ENCODE peak calls at places on chromosomes 13 and 19, in nine cellular contexts. One of them, this sample, is unnamed.
A peak's percentile ranks its signal among the peaks of the same experiment; 100 is the strongest.

GRCh38 chr19:58439576-58440554 is at the start of gene ZNF132:
- DNase-seq in testis: peak; percentile 100
- DNase-seq in cardiac muscle cell: no peak
- DNase-seq in H9: peak; percentile 74
- DNase-seq in heart right ventricle: peak; percentile 92
- DNase-seq in psoas muscle: peak; percentile 97
- DNase-seq in tibial artery: peak; percentile 99
- DNase-seq in mammary epithelial cell: peak; percentile 98
- DNase-seq in colonic mucosa: peak; percentile 97
- DNase-seq in this sample: peak; percentile 97

GRCh38 chr19:28456264-28456663 is 756.7 kb downstream of the UQCRFS1 start:
- DNase-seq in testis: no peak
- DNase-seq in cardiac muscle cell: no peak
- DNase-seq in H9: no peak
- DNase-seq in heart right ventricle: no peak
- DNase-seq in psoas muscle: no peak
- DNase-seq in tibial artery: no peak
- DNase-seq in mammary epithelial cell: no peak
- DNase-seq in colonic mucosa: no peak
- DNase-seq in this sample: no peak

GRCh38 chr13:99285432-99286182 is 21.6 kb downstream of the GPR183 start:
- DNase-seq in testis: peak; percentile 75
- DNase-seq in cardiac muscle cell: peak; percentile 39
- DNase-seq in H9: no peak
- DNase-seq in heart right ventricle: no peak
- DNase-seq in psoas muscle: no peak
- DNase-seq in tibial artery: no peak
- DNase-seq in mammary epithelial cell: no peak
- DNase-seq in colonic mucosa: peak; percentile 45
- DNase-seq in this sample: no peak

GRCh38 chr13:75705395-75705794 is 69.3 kb downstream of the LMO7 start:
- DNase-seq in testis: no peak
- DNase-seq in cardiac muscle cell: no peak
- DNase-seq in H9: no peak
- DNase-seq in heart right ventricle: no peak
- DNase-seq in psoas muscle: no peak
- DNase-seq in tibial artery: no peak
- DNase-seq in mammary epithelial cell: peak; percentile 92
- DNase-seq in colonic mucosa: no peak
- DNase-seq in this sample: no peak

GRCh38 chr13:113616281-113616906 is 31.8 kb downstream of the TFDP1 start:
- DNase-seq in testis: no peak
- DNase-seq in cardiac muscle cell: no peak
- DNase-seq in H9: no peak
- DNase-seq in heart right ventricle: no peak
- DNase-seq in psoas muscle: no peak
- DNase-seq in tibial artery: no peak
- DNase-seq in mammary epithelial cell: no peak
- DNase-seq in colonic mucosa: no peak
- DNase-seq in this sample: no peak

GRCh38 chr13:33224191-33224590 is 61.4 kb downstream of the STARD13 start:
- DNase-seq in testis: no peak
- DNase-seq in cardiac muscle cell: no peak
- DNase-seq in H9: no peak
- DNase-seq in heart right ventricle: no peak
- DNase-seq in psoas muscle: no peak
- DNase-seq in tibial artery: no peak
- DNase-seq in mammary epithelial cell: no peak
- DNase-seq in colonic mucosa: no peak
- DNase-seq in this sample: no peak

GRCh38 chr19:31348416-31349159 is 648 bp downstream of the TSHZ3 start:
- DNase-seq in testis: peak; percentile 38
- DNase-seq in cardiac muscle cell: peak; percentile 34
- DNase-seq in H9: no peak
- DNase-seq in heart right ventricle: peak; percentile 36
- DNase-seq in psoas muscle: no peak
- DNase-seq in tibial artery: peak; percentile 43
- DNase-seq in mammary epithelial cell: peak; percentile 69
- DNase-seq in colonic mucosa: no peak
- DNase-seq in this sample: no peak

GRCh38 chr19:14614099-14614412 is 31.2 kb downstream of the CLEC17A start:
- DNase-seq in testis: no peak
- DNase-seq in cardiac muscle cell: no peak
- DNase-seq in H9: no peak
- DNase-seq in heart right ventricle: no peak
- DNase-seq in psoas muscle: no peak
- DNase-seq in tibial artery: no peak
- DNase-seq in mammary epithelial cell: no peak
- DNase-seq in colonic mucosa: no peak
- DNase-seq in this sample: peak; percentile 29

GRCh38 chr13:90400372-90400771 is 947.1 kb upstream of the MIR17HG start:
- DNase-seq in testis: no peak
- DNase-seq in cardiac muscle cell: no peak
- DNase-seq in H9: no peak
- DNase-seq in heart right ventricle: no peak
- DNase-seq in psoas muscle: no peak
- DNase-seq in tibial artery: no peak
- DNase-seq in mammary epithelial cell: no peak
- DNase-seq in colonic mucosa: no peak
- DNase-seq in this sample: no peak

GRCh38 chr19:10036601-10037071 is 23.4 kb downstream of the RDH8 start:
- DNase-seq in testis: no peak
- DNase-seq in cardiac muscle cell: no peak
- DNase-seq in H9: no peak
- DNase-seq in heart right ventricle: no peak
- DNase-seq in psoas muscle: no peak
- DNase-seq in tibial artery: no peak
- DNase-seq in mammary epithelial cell: no peak
- DNase-seq in colonic mucosa: peak; percentile 38
- DNase-seq in this sample: no peak

GRCh38 chr19:18610556-18611326 is 1.9 kb upstream of the TMEM59L start:
- DNase-seq in testis: no peak
- DNase-seq in cardiac muscle cell: no peak
- DNase-seq in H9: peak; percentile 68
- DNase-seq in heart right ventricle: no peak
- DNase-seq in psoas muscle: no peak
- DNase-seq in tibial artery: no peak
- DNase-seq in mammary epithelial cell: no peak
- DNase-seq in colonic mucosa: no peak
- DNase-seq in this sample: no peak
- H3K4me1 ChIP-seq in testis: peaks cover 16% of the 10 kb centered on the region
- H3K4me1 ChIP-seq in cardiac muscle cell: peaks cover 15% of the 10 kb centered on the region
- H3K4me1 ChIP-seq in H9: peaks cover 17% of the 10 kb centered on the region
- H3K4me1 ChIP-seq in heart right ventricle: peaks cover 42% of the 10 kb centered on the region
- H3K4me1 ChIP-seq in psoas muscle: peaks cover 21% of the 10 kb centered on the region
- H3K4me1 ChIP-seq in tibial artery: no peaks in the 10 kb centered on the region
- H3K4me1 ChIP-seq in mammary epithelial cell: peaks cover 23% of the 10 kb centered on the region
- H3K4me1 ChIP-seq in colonic mucosa: no peaks in the 10 kb centered on the region
- H3K4me1 ChIP-seq in this sample: peaks cover 15% of the 10 kb centered on the region

GRCh38 chr19:19106061-19106551 is 32.2 kb downstream of the TMEM161A start:
- DNase-seq in testis: no peak
- DNase-seq in cardiac muscle cell: peak; percentile 21
- DNase-seq in H9: peak; percentile 77
- DNase-seq in heart right ventricle: no peak
- DNase-seq in psoas muscle: no peak
- DNase-seq in tibial artery: no peak
- DNase-seq in mammary epithelial cell: no peak
- DNase-seq in colonic mucosa: peak; percentile 39
- DNase-seq in this sample: no peak
- TF ChIP-seq CTCF in testis: no peak
- TF ChIP-seq CTCF in cardiac muscle cell: no peak
- TF ChIP-seq CTCF in H9: no peak
- TF ChIP-seq CTCF in heart right ventricle: no peak
- TF ChIP-seq CTCF in psoas muscle: no peak
- TF ChIP-seq CTCF in tibial artery: no peak
- TF ChIP-seq CTCF in mammary epithelial cell: no peak
- TF ChIP-seq CTCF in colonic mucosa: no peak
- TF ChIP-seq CTCF in this sample: no peak

DNA sequence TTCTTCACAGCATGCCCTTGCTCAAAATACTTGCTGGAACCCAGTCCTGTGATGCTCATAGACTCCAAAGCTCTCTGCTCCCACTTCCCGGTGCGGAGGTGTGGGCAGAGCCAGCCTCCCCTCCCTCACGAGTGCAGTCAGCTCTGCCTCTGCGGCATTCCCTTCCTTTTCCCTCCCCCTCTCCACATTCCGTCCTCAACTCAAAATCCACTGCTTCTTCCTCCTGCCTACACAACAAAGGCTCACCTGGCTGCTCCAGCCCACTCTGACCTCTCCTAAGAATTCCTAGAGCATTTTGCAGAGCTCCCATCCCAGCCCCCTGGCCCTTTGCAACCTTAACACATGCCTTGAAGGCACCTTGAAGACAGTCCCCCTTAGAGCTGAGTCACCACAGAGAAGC is 527.9 kb downstream of the MYO16 start:
- DNase-seq in testis: no peak
- DNase-seq in cardiac muscle cell: no peak
- DNase-seq in H9: peak; percentile 50
- DNase-seq in heart right ventricle: no peak
- DNase-seq in psoas muscle: no peak
- DNase-seq in tibial artery: no peak
- DNase-seq in mammary epithelial cell: peak; percentile 8
- DNase-seq in colonic mucosa: no peak
- DNase-seq in this sample: no peak
- H3K4me1 ChIP-seq in testis: no peaks in the 10 kb centered on the region
- H3K4me1 ChIP-seq in cardiac muscle cell: no peaks in the 10 kb centered on the region
- H3K4me1 ChIP-seq in H9: no peaks in the 10 kb centered on the region
- H3K4me1 ChIP-seq in heart right ventricle: peaks cover 4% of the 10 kb centered on the region
- H3K4me1 ChIP-seq in psoas muscle: peaks cover 10% of the 10 kb centered on the region
- H3K4me1 ChIP-seq in tibial artery: no peaks in the 10 kb centered on the region
- H3K4me1 ChIP-seq in mammary epithelial cell: peaks cover 60% of the 10 kb centered on the region
- H3K4me1 ChIP-seq in colonic mucosa: no peaks in the 10 kb centered on the region
- H3K4me1 ChIP-seq in this sample: peaks cover 7% of the 10 kb centered on the region

DNA sequence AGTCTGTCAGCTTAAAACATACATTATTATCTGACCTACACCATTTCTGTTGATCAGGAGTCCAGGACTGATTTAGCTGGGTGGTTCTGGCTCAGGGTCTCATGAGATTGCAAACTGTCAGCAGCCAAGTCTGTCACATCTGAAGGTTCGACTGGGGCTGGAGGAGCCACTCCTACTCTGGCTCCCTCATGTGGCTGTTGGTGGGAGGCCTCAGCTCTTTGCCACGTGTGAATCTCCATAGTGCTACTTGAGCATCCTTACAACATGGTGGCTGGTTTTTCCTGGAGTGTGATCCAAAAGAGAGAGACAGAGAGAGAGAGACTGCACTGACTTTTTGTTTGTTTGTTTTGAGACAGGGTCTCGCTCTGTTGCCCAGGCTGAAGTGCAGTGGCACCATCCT is 63.6 kb upstream of the NFIC start:
- DNase-seq in testis: no peak
- DNase-seq in cardiac muscle cell: no peak
- DNase-seq in H9: no peak
- DNase-seq in heart right ventricle: no peak
- DNase-seq in psoas muscle: no peak
- DNase-seq in tibial artery: no peak
- DNase-seq in mammary epithelial cell: no peak
- DNase-seq in colonic mucosa: no peak
- DNase-seq in this sample: no peak
- TF ChIP-seq CTCF in testis: no peak
- TF ChIP-seq CTCF in cardiac muscle cell: no peak
- TF ChIP-seq CTCF in H9: peak; percentile 24
- TF ChIP-seq CTCF in heart right ventricle: no peak
- TF ChIP-seq CTCF in psoas muscle: no peak
- TF ChIP-seq CTCF in tibial artery: no peak
- TF ChIP-seq CTCF in mammary epithelial cell: peak; percentile 4
- TF ChIP-seq CTCF in colonic mucosa: no peak
- TF ChIP-seq CTCF in this sample: no peak

GRCh38 chr19:45517238-45517637 is 10.0 kb downstream of the VASP start:
- DNase-seq in testis: no peak
- DNase-seq in cardiac muscle cell: no peak
- DNase-seq in H9: no peak
- DNase-seq in heart right ventricle: no peak
- DNase-seq in psoas muscle: peak; percentile 3
- DNase-seq in tibial artery: no peak
- DNase-seq in mammary epithelial cell: no peak
- DNase-seq in colonic mucosa: no peak
- DNase-seq in this sample: no peak

GRCh38 chr19:45515081-45515624 is 7.9 kb downstream of the VASP start:
- DNase-seq in testis: no peak
- DNase-seq in cardiac muscle cell: no peak
- DNase-seq in H9: no peak
- DNase-seq in heart right ventricle: no peak
- DNase-seq in psoas muscle: peak; percentile 62
- DNase-seq in tibial artery: peak; percentile 68
- DNase-seq in mammary epithelial cell: no peak
- DNase-seq in colonic mucosa: peak; percentile 71
- DNase-seq in this sample: peak; percentile 80

GRCh38 chr19:45515807-45516401 is 8.6 kb downstream of the VASP start:
- DNase-seq in testis: no peak
- DNase-seq in cardiac muscle cell: no peak
- DNase-seq in H9: no peak
- DNase-seq in heart right ventricle: no peak
- DNase-seq in psoas muscle: no peak
- DNase-seq in tibial artery: no peak
- DNase-seq in mammary epithelial cell: no peak
- DNase-seq in colonic mucosa: peak; percentile 76
- DNase-seq in this sample: no peak

GRCh38 chr19:45512881-45513483 is 5.7 kb downstream of the VASP start:
- DNase-seq in testis: no peak
- DNase-seq in cardiac muscle cell: no peak
- DNase-seq in H9: no peak
- DNase-seq in heart right ventricle: no peak
- DNase-seq in psoas muscle: no peak
- DNase-seq in tibial artery: no peak
- DNase-seq in mammary epithelial cell: no peak
- DNase-seq in colonic mucosa: no peak
- DNase-seq in this sample: no peak

DNA sequence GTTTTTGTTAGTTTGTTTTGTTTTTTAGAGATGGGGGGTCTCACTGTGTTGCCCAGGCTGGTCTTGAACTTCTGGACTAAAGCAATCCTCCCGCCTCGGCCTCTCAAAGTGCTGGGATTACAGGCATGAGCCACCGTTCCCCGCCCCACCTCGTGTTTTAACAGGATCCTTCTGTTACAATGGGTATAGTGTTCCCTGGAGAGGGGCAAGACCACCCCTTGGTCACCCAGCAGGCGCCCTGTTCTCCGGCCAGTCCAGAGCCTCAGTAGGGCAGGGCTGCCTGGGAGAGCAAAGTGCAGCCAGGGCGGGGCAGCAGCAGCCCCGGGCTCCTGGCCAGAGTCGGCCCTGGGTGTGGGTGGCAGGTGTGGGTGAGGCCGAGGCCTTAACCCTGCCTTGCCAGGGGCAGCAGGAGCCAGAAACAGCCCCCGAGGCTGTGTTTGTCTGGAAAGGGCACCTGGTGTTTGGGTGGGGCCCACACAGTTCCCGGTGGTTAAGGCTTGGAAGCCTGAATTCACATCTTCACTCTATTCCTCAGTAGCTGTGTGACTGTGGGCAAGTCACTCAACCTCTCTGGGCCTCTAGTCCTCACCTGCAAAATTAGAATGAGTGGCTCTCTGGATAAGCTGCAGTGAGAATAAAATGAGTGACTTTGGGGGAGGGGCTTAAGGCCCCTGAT is 7.2 kb downstream of the VASP start:
- DNase-seq in testis: no peak
- DNase-seq in cardiac muscle cell: no peak
- DNase-seq in H9: no peak
- DNase-seq in heart right ventricle: no peak
- DNase-seq in psoas muscle: no peak
- DNase-seq in tibial artery: no peak
- DNase-seq in mammary epithelial cell: peak; percentile 51
- DNase-seq in colonic mucosa: peak; percentile 92
- DNase-seq in this sample: no peak
- H3K4me1 ChIP-seq in testis: peaks cover 24% of the 10 kb centered on the region
- H3K4me1 ChIP-seq in cardiac muscle cell: no peaks in the 10 kb centered on the region
- H3K4me1 ChIP-seq in H9: no peaks in the 10 kb centered on the region
- H3K4me1 ChIP-seq in heart right ventricle: peaks cover 56% of the 10 kb centered on the region
- H3K4me1 ChIP-seq in psoas muscle: peaks cover 15% of the 10 kb centered on the region
- H3K4me1 ChIP-seq in tibial artery: no peaks in the 10 kb centered on the region
- H3K4me1 ChIP-seq in mammary epithelial cell: peaks cover 22% of the 10 kb centered on the region
- H3K4me1 ChIP-seq in colonic mucosa: peaks cover 57% of the 10 kb centered on the region
- H3K4me1 ChIP-seq in this sample: peaks cover 12% of the 10 kb centered on the region